ENCODE peak calls at places on chromosome 13, in nine cellular contexts. S, H, Y, R, E, O, W, U and G are unnamed samples. For H3K4me1 and H3K36me3, the result is how much of the 10 kb centered on the place peaks cover.

GRCh38 chr13:34672631-34673030 is 269.4 kb upstream of the NBEA start:
- DNase-seq in S (no peak), U (no peak), E (no peak), W (no peak), R (no peak), Y (no peak), O (no peak), H (no peak), G (no peak)

GRCh38 chr13:41398494-41399190 is 58.7 kb upstream of the RGCC start:
- DNase-seq in O (no peak), H (no peak), R (no peak), U (no peak), S (no peak), Y (no peak), W (no peak), E (no peak), G (no peak)

GRCh38 chr13:50916701-50917184 is 7.2 kb downstream of the RNASEH2B start:
- DNase-seq in W (no peak), E (no peak), O (no peak), U (no peak), R (no peak), Y (no peak), H (no peak), S (no peak), G (no peak)

GRCh38 chr13:82480415-82480814 is 1401.9 kb downstream of the SLITRK1 start:
- DNase-seq in E (no peak), W (no peak), Y (no peak), S (no peak), O (no peak), U (no peak), H (no peak), R (no peak), G (no peak)

GRCh38 chr13:79678100-79678499 is 197.1 kb downstream of the NDFIP2 start:
- DNase-seq in O (peak), R (no peak), Y (no peak), W (no peak), U (no peak), E (no peak), S (no peak), H (no peak), G (no peak)

GRCh38 chr13:84126671-84127171 is 244.4 kb upstream of the SLITRK1 start:
- DNase-seq in S (no peak), Y (no peak), E (no peak), R (no peak), U (no peak), W (no peak), O (peak), H (peak), G (no peak)

GRCh38 chr13:33284916-33285315 is 639 bp downstream of the STARD13 start:
- DNase-seq in E (no peak), R (no peak), H (no peak), O (peak), Y (no peak), U (no peak), W (no peak), S (no peak), G (peak)

GRCh38 chr13:51284339-51284738 is 55.2 kb upstream of the SERPINE3 start:
- DNase-seq in R (no peak), E (no peak), H (peak), Y (no peak), S (no peak), O (no peak), W (no peak), U (no peak), G (no peak)

GRCh38 chr13:35164324-35164932 is 222.4 kb downstream of the NBEA start:
- DNase-seq in R (no peak), Y (no peak), E (no peak), H (no peak), W (peak), S (no peak), U (peak), O (peak), G (peak)

GRCh38 chr13:91922969-91923592 is 524.7 kb downstream of the GPC5 start:
- DNase-seq in U (no peak), W (no peak), O (peak), S (no peak), E (peak), Y (no peak), R (no peak), H (no peak), G (no peak)

GRCh38 chr13:32669030-32669646 is 82.9 kb downstream of the PDS5B start:
- DNase-seq in E (peak), U (peak), Y (no peak), W (peak), R (no peak), O (peak), S (no peak), H (no peak), G (peak)

GRCh38 chr13:113856716-113857065 is 7.2 kb downstream of the GAS6 start:
- DNase-seq in H (peak), R (peak), Y (peak), E (no peak), O (no peak), U (no peak), S (no peak), W (no peak), G (no peak)

GRCh38 chr13:27909378-27909777 is 10.4 kb upstream of the PDX1 start:
- DNase-seq in Y (no peak), S (no peak), R (no peak), E (no peak), O (no peak), U (no peak), W (no peak), H (no peak), G (no peak)

GRCh38 chr13:77415253-77416127 is 88.6 kb upstream of the MYCBP2 start:
- DNase-seq in R (no peak), O (no peak), E (no peak), U (no peak), H (no peak), W (no peak), Y (no peak), S (no peak), G (no peak)

GRCh38 chr13:73958657-73959397 is 175.4 kb downstream of the KLF12 start:
- DNase-seq in E (no peak), Y (no peak), U (peak), R (no peak), O (peak), S (no peak), H (no peak), W (no peak), G (peak)

GRCh38 chr13:73960474-73960873 is 173.7 kb downstream of the KLF12 start:
- DNase-seq in O (no peak), R (no peak), S (no peak), W (no peak), U (no peak), E (no peak), Y (no peak), H (no peak), G (no peak)

GRCh38 chr13:73962284-73962683 is 171.9 kb downstream of the KLF12 start:
- DNase-seq in W (no peak), R (no peak), S (no peak), E (no peak), Y (no peak), U (no peak), O (no peak), H (no peak), G (no peak)

GRCh38 chr13:73957889-73958288 is 176.3 kb downstream of the KLF12 start:
- DNase-seq in W (no peak), R (no peak), U (no peak), H (no peak), E (no peak), O (no peak), Y (no peak), S (no peak), G (no peak)

GRCh38 chr13:73961181-73961580 is 173.0 kb downstream of the KLF12 start:
- DNase-seq in R (no peak), U (no peak), W (no peak), O (no peak), H (no peak), E (no peak), Y (no peak), S (no peak), G (no peak)
- H3K4me3 ChIP-seq in R (no peak), U (no peak), W (no peak), O (no peak), H (no peak), E (no peak), Y (no peak), S (no peak), G (no peak)

DNA sequence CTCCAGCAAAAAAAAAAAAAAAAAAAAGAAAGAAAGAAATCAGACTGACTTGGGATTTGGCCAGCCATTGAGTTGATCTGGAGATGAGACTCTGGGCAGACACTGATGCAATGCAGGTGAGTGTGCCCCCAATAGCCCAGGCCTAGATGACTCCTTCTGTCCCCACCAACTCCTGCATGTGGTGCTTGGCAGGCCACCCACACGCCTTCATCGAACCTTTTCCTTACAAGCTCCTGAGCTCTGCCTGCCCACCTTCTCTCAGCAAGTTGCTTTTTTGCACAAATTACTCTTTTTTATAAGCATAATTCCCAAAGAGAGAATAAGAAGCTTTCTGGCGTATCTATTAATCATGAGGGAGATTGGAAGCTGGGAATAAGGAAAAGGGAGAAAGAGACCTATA is 97.9 kb upstream of the MBNL2 start:
- DNase-seq in U (no peak), E (no peak), W (no peak), O (no peak), Y (no peak), S (no peak), R (no peak), H (no peak), G (no peak)
- H3K4me1 ChIP-seq in U (half or more), E (under half), W (under half), O (under half), Y (under half), S (under half), R (under half), H (under half), G (under half)

GRCh38 chr13:52677823-52678222 is 25.2 kb downstream of the SUGT1 start:
- DNase-seq in O (no peak), Y (no peak), E (no peak), R (no peak), S (no peak), H (no peak), W (no peak), U (no peak), G (no peak)
- H3K36me3 ChIP-seq in O (under half), Y (under half), E (under half), R (under half), S (under half), H (under half), W (half or more), U (under half), G (under half)

DNA sequence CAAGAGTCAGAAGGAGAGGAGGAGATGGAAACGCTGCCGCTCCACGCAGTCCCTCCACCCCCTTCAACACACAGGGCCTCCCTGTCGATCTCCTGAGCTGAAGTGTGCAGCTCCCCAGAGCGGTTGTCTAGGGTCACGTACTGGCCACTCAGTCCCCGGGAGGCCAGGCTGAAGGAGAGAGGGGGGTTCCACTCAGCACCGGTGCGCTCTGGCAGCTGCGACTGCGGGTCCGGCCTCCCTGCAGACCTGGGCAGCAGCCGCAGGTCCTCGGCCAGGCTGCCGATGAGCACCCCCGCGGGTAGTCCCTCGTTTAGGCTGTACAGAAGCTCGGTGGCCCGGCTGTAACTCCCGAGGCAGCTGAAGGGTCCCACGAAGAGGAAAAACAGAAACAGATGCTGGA is 2.1 kb downstream of the PCDH20 start:
- DNase-seq in R (no peak), E (no peak), O (peak), Y (no peak), S (no peak), W (peak), U (no peak), H (peak), G (no peak)
- H3K4me3 ChIP-seq in R (no peak), E (peak), O (peak), Y (no peak), S (no peak), W (peak), U (no peak), H (no peak), G (no peak)

GRCh38 chr13:26310470-26310869 is 56.5 kb downstream of the CDK8 start:
- DNase-seq in U (no peak), O (no peak), S (no peak), Y (no peak), R (no peak), H (no peak), E (no peak), W (no peak), G (no peak)
- H3K4me1 ChIP-seq in U (under half), O (under half), S (under half), Y (under half), R (under half), H (under half), E (under half), W (under half), G (under half)

GRCh38 chr13:94175076-94175475 is 304.4 kb downstream of the DCT start:
- DNase-seq in Y (no peak), O (no peak), H (no peak), W (no peak), U (no peak), E (no peak), S (no peak), R (no peak), G (no peak)
- H3K36me3 ChIP-seq in Y (under half), O (under half), H (under half), W (under half), U (under half), E (under half), S (under half), R (under half), G (under half)

GRCh38 chr13:21005193-21005592 is 56.2 kb downstream of the LATS2 start:
- DNase-seq in W (no peak), S (no peak), Y (no peak), E (no peak), U (no peak), H (no peak), O (no peak), R (no peak), G (no peak)
- H3K4me3 ChIP-seq in W (no peak), S (no peak), Y (no peak), E (no peak), U (no peak), H (no peak), O (no peak), R (no peak), G (no peak)

GRCh38 chr13:23777571-23777870 is 111.7 kb downstream of the MIPEP start:
- DNase-seq in W (no peak), S (no peak), U (no peak), R (no peak), H (no peak), E (no peak), O (no peak), Y (no peak), G (peak)
- H3K4me1 ChIP-seq in W (under half), S (under half), U (under half), R (under half), H (under half), E (under half), O (under half), Y (under half), G (under half)